ENCODE peak calls at places on chromosome 5, in eight cellular contexts. U is kidney; N is choroid plexus epithelial cell; E is effector memory CD4-positive, alpha-beta T cell; L is right cardiac atrium; B is fibroblast of lung; J is neural progenitor cell; Q is H7. I is an unnamed sample.

GRCh38 chr5:168602517-168602916 is 23.3 kb upstream of the PANK3 start:
- DNase-seq in L (no peak), U (no peak), Q (no peak), B (no peak), J (no peak), E (no peak), N (no peak), I (no peak)

GRCh38 chr5:169637856-169638190 is 748 bp downstream of the DOCK2 start:
- DNase-seq in E (peak; percentile 46), Q (no peak), U (no peak), B (no peak), J (no peak), L (peak; percentile 59), N (no peak), I (no peak)

GRCh38 chr5:122053181-122054109 is 24.6 kb downstream of the LOX start:
- DNase-seq in E (no peak), Q (no peak), J (no peak), B (peak; percentile 39), L (peak; percentile 64), N (peak; percentile 69), U (peak; percentile 59), I (no peak)

GRCh38 chr5:160133918-160134304 is 14.7 kb upstream of the PWWP2A start:
- DNase-seq in L (no peak), J (peak; percentile 22), Q (no peak), N (no peak), E (no peak), U (no peak), B (no peak), I (no peak)

GRCh38 chr5:135535820-135536801 is at the start of gene NEUROG1:
- DNase-seq in B (no peak), U (no peak), E (no peak), N (no peak), L (no peak), Q (peak; percentile 96), J (peak; percentile 96), I (no peak)

GRCh38 chr5:16120579-16120978 is 59.0 kb downstream of the MARCHF11 start:
- DNase-seq in U (no peak), E (no peak), N (no peak), B (no peak), L (no peak), J (no peak), Q (no peak), I (no peak)

GRCh38 chr5:135272311-135272805 is 126.7 kb downstream of the MACROH2A1 start:
- DNase-seq in L (no peak), B (no peak), N (no peak), U (no peak), Q (no peak), E (no peak), J (no peak), I (no peak)

GRCh38 chr5:170495796-170496195 is 8.0 kb upstream of the KCNIP1 start:
- DNase-seq in Q (no peak), J (no peak), U (no peak), E (no peak), N (no peak), L (no peak), B (no peak), I (no peak)

GRCh38 chr5:97550818-97551217 is 367.8 kb upstream of the RIOK2 start:
- DNase-seq in U (no peak), E (no peak), J (no peak), Q (no peak), L (no peak), N (no peak), B (no peak), I (no peak)
- H3K4me3 ChIP-seq in U (no peak overlapping the region), E (no peak overlapping the region), J (no peak overlapping the region), Q (no peak overlapping the region), L (no peak overlapping the region), N (no peak overlapping the region), B (no peak overlapping the region), I (no peak overlapping the region)

GRCh38 chr5:154611341-154611767 is 133.3 kb upstream of the HAND1 start:
- DNase-seq in L (no peak), J (peak; percentile 45), N (peak; percentile 23), Q (peak; percentile 70), E (no peak), B (peak; percentile 24), U (no peak), I (no peak)
- H3K4me3 ChIP-seq in L (peak overlapping the region; percentile 13), J (peak overlapping the region; percentile 48), N (peak overlapping the region; percentile 48), Q (peak overlapping the region; percentile 32), E (no peak overlapping the region), B (no peak overlapping the region), U (peak overlapping the region; percentile 39), I (peak overlapping the region; percentile 48)

GRCh38 chr5:139560752-139561654 is at the start of gene UBE2D2:
- DNase-seq in L (peak; percentile 99), Q (peak; percentile 99), N (peak; percentile 99), B (peak; percentile 99), E (peak; percentile 94), U (peak; percentile 99), J (peak; percentile 99), I (peak; percentile 59)

GRCh38 chr5:139562847-139563246 is 1.7 kb downstream of the UBE2D2 start:
- DNase-seq in N (no peak), L (no peak), E (no peak), Q (no peak), J (no peak), B (no peak), U (no peak), I (no peak)

GRCh38 chr5:139557811-139558210 is 3.3 kb upstream of the UBE2D2 start:
- DNase-seq in U (no peak), N (no peak), E (no peak), L (no peak), B (no peak), J (no peak), Q (no peak), I (no peak)

GRCh38 chr5:139565411-139566305 is 4.5 kb downstream of the UBE2D2 start:
- DNase-seq in Q (no peak), U (no peak), J (no peak), N (peak; percentile 77), B (no peak), E (peak; percentile 45), L (no peak), I (no peak)

DNA sequence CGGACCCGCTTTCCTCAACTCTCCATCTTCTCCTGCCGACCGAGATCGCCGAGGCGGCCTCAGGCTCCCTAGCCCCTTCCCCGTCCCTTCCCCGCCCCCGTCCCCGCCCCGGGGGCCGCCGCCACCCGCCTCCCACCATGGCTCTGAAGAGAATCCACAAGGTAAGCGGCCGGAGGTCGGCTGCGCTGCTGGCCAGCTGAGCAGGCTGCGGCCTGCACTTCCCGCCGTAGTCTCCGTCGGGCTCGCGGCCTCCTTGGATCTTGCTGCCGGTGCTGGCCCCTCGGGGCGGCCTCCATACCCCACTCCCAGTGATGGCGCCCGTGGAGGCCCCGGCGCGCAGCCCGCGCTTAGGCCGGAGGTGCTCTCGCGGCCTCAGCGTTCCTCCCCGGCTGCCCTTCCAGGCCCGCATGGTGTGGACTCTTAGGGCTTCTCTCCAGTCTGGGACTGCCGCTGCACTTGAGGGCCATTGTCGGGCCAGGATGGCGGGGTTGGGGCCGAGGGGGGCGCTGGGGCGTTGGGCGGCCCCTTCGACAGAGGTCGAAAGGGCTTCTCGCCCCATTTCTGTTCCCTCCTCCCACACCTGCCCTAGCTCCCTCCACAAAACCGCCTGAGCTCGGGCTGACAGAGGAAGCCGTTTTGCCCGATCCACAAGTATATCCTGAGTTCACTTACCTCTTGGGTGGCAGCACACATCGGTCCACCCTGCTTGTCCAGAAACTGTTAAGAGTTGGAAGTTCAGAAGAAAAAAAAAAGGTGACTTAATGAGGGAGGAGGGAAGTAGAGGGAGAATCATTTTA is 714 bp downstream of the UBE2D2 start:
- DNase-seq in N (peak; percentile 50), L (peak; percentile 85), B (peak; percentile 43), Q (peak; percentile 87), E (peak; percentile 6), J (peak; percentile 70), U (no peak), I (no peak)
- H3K4me3 ChIP-seq in N (peak overlapping the region; percentile 90), L (peak overlapping the region; percentile 86), B (peak overlapping the region; percentile 88), Q (peak overlapping the region; percentile 94), E (peak overlapping the region; percentile 94), J (peak overlapping the region; percentile 92), U (peak overlapping the region; percentile 93), I (peak overlapping the region; percentile 91)

DNA sequence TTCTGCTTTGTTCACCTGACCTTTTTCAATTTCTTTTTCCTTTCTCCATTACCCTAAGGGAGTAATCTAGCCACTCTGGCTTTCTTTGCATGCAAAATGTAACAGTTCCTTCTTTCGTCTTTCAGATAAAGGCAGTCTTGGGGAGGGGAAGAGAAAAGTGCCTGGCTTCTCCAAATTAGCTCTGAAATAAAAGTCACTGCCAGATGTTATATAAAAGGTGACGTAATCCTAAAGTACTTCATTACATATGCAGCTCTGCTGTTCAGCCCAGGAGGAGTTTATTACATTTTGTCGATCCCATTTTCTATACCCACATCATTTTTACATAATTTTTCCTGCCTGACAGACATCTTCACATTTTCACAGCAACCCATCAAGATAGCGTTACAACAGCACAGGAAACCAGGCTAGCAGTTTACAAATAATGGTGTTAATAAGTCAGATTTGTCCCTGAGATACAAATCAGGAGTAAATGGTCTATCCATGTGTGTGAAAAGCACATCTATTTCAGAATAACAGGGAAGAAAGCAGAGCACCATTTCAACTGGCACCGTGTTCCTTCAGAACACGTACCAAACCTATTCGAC is 86.6 kb upstream of the SLC30A5 start:
- DNase-seq in B (peak; percentile 11), U (no peak), J (no peak), E (no peak), L (no peak), N (no peak), Q (no peak), I (no peak)
- H3K4me3 ChIP-seq in B (no peak overlapping the region), U (no peak overlapping the region), J (no peak overlapping the region), E (no peak overlapping the region), L (no peak overlapping the region), N (no peak overlapping the region), Q (no peak overlapping the region), I (no peak overlapping the region)

I was measured in epithelial cell of proximal tubule.